ENCODE peak calls at places on chromosome 4, in six cellular contexts. D, J, W, H, V and N are unnamed samples.

GRCh38 chr4:151730003-151730559 is 30.7 kb downstream of the GATB start:
- DNase-seq in D (peak), J (no peak), W (no peak), H (peak), V (no peak), N (no peak)

GRCh38 chr4:86036729-86037128 is 323.1 kb downstream of the MAPK10 start:
- DNase-seq in D (no peak), J (peak), W (no peak), H (peak), V (no peak), N (peak)

GRCh38 chr4:89836897-89837384 is at the start of gene SNCA:
- DNase-seq in D (peak), J (peak), W (peak), H (peak), V (no peak), N (peak)

GRCh38 chr4:169952236-169953088 is 73.7 kb downstream of the MFAP3L start:
- DNase-seq in D (no peak), J (no peak), W (no peak), H (no peak), V (no peak), N (no peak)

GRCh38 chr4:76377922-76378321 is 43.0 kb downstream of the CCDC158 start:
- DNase-seq in D (no peak), J (peak), W (no peak), H (peak), V (peak), N (no peak)

GRCh38 chr4:30837131-30837539 is 117.0 kb downstream of the PCDH7 start:
- DNase-seq in D (no peak), J (peak), W (no peak), H (peak), V (peak), N (peak)

GRCh38 chr4:130812117-130812765 is 1716.3 kb downstream of the C4orf33 start:
- DNase-seq in D (no peak), J (no peak), W (no peak), H (no peak), V (no peak), N (no peak)

GRCh38 chr4:6772223-6772928 is 10.2 kb upstream of the KIAA0232 start:
- DNase-seq in D (no peak), J (no peak), W (no peak), H (peak), V (no peak), N (peak)

GRCh38 chr4:14404730-14405129 is 597.6 kb upstream of the CPEB2 start:
- DNase-seq in D (no peak), J (no peak), W (no peak), H (no peak), V (no peak), N (no peak)

GRCh38 chr4:41318839-41319530 is 62.3 kb downstream of the UCHL1 start:
- DNase-seq in D (no peak), J (no peak), W (no peak), H (peak), V (no peak), N (peak)

GRCh38 chr4:57119054-57119651 is 9.0 kb upstream of the IGFBP7 start:
- DNase-seq in D (no peak), J (peak), W (no peak), H (peak), V (no peak), N (no peak)

GRCh38 chr4:134024251-134024650 is 177.3 kb downstream of the PABPC4L start:
- DNase-seq in D (no peak), J (no peak), W (no peak), H (peak), V (no peak), N (peak)

DNA sequence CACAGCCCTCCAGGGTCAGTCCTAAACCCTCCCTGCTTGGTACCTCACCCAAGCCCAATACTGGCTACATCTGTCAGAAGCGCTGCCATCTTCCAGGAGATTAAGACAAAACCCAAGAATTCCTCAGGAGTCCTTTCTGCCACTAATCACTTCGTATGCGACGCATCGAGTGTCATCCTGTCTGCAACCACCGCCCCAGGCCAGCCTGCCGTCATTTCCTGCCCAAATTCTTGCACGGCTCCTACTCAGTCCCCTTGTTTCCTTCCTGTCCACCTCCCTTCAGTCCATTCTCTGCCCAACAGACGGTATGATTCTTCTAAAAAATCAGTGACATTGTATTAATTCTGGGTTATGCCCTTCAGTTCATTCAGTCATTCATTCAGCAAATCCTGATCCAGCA is 113.6 kb downstream of the NFKB1 start:
- DNase-seq in D (peak), J (no peak), W (no peak), H (no peak), V (no peak), N (no peak)
- H3K14ac ChIP-seq in D (no peak), J (no peak), W (no peak), H (no peak), V (no peak), N (no peak)

GRCh38 chr4:13056630-13057187 is 427.4 kb downstream of the RAB28 start:
- DNase-seq in D (no peak), J (no peak), W (no peak), H (no peak), V (no peak), N (no peak)

GRCh38 chr4:13054410-13054970 is 429.6 kb downstream of the RAB28 start:
- DNase-seq in D (no peak), J (no peak), W (no peak), H (no peak), V (no peak), N (no peak)

DNA sequence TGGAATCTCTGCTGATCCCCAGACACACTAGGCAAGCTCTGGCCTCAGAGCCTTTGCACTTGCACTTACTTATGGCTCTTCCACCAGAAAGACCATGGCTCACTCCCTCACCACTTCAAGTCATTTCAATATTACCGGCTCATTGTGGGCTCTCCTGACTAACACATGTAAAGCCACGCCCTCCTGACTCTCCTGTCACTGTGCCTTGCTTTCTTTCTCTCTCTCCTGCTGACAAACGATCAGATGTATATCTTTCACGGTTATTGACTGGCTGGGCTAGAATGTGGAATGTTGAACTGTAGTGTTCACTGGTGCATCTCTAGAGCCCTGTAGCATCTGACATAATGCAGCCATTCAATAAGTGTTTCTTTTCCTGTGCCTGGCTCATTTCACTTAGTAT is 425.1 kb downstream of the RAB28 start:
- DNase-seq in D (no peak), J (no peak), W (no peak), H (no peak), V (no peak), N (no peak)
- H3K14ac ChIP-seq in D (no peak), J (no peak), W (no peak), H (no peak), V (no peak), N (no peak)

GRCh38 chr4:53326535-53326934 is 39.3 kb downstream of the SCFD2 start:
- DNase-seq in D (no peak), J (no peak), W (no peak), H (no peak), V (no peak), N (no peak)
- H3K14ac ChIP-seq in D (no peak), J (no peak), W (no peak), H (no peak), V (no peak), N (no peak)

DNA sequence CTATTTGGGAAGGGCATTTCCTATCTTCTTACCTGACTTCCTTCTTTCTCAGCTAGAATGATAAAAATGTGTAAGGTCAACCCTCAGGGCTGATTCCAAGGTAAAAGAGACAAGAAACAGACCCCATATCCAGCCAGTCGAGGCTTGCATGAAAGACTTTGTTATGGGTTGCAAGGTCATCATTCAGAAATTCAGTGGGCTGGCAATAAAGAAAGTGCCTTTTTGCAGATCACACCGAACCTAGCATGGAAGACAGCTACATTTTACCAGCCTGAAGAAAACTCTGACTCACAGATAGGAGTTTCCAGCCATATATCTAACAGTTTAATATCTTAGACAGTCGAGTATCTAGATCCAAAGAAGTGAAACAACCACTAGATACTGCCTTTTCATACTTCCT is 87.4 kb downstream of the PDGFC start:
- DNase-seq in D (no peak), J (no peak), W (no peak), H (peak), V (no peak), N (no peak)
- H3K14ac ChIP-seq in D (no peak), J (no peak), W (no peak), H (no peak), V (no peak), N (no peak)

GRCh38 chr4:176587920-176588319 is 204.8 kb downstream of the VEGFC start:
- DNase-seq in D (no peak), J (peak), W (no peak), H (peak), V (no peak), N (no peak)
- H3K14ac ChIP-seq in D (no peak), J (no peak), W (no peak), H (no peak), V (no peak), N (no peak)

DNA sequence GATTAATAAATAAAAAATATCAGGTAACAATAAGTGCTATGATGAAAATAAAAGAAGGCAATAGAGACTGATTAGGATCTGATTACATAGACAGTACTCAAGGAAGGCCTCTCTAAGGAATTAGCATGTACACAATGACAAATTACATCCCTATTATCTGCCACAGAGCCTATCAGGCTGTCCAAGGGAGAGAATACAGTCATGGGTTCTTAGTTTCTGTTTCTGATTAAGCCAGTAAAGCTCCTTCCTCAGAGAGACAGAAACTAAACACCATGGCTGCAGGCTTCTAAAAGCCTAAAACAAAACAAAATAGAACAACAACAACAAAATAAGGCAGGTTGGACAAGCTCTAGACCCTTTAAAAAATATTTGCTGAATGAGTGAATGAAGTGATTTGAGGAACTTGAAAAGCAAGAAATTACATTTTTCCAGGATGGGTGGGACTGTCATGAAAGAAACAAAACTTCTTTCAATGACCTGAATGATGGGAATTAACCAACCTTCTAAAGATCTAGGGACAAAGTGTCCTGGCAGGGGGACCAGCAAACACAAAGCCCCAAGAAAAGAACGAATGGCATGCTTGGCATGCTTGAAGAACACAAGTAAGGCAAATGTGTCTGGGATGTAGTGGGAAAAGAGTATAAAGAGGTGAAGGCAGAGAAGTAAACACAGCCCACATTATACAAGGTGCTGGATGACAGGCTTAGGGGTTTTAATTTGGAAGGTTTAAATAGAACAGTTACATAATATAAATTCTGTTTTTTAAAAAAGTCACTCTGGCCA is 44.1 kb downstream of the NAA11 start:
- DNase-seq in D (peak), J (no peak), W (no peak), H (peak), V (peak), N (no peak)
- H3K14ac ChIP-seq in D (no peak), J (no peak), W (no peak), H (no peak), V (no peak), N (no peak)